ENCODE peak calls at places on chromosomes 4 and X, in five cellular contexts. A, H, V, C and X are unnamed samples.

GRCh38 chr4:184845367-184846011 is 19.7 kb upstream of the ACSL1 start:
- DNase-seq in A (no peak), H (no peak), V (no peak), C (no peak), X (no peak)

GRCh38 chr4:155906554-155907247 is 3.2 kb downstream of the TDO2 start:
- DNase-seq in A (peak), H (no peak), V (no peak), C (no peak), X (no peak)

GRCh38 chr4:125198916-125199315 is 115.8 kb upstream of the FAT4 start:
- DNase-seq in A (no peak), H (no peak), V (no peak), C (no peak), X (no peak)

GRCh38 chr4:15116509-15117079 is 114.3 kb downstream of the CPEB2 start:
- DNase-seq in A (no peak), H (no peak), V (no peak), C (no peak), X (no peak)

GRCh38 chrX:132023117-132023895 is at the start of gene STK26:
- DNase-seq in A (peak), H (peak), V (peak), C (peak), X (peak)

GRCh38 chr4:121073672-121074386 is 1.5 kb upstream of the NDNF start:
- DNase-seq in A (no peak), H (peak), V (no peak), C (no peak), X (no peak)

GRCh38 chr4:81135501-81135900 is 79.5 kb downstream of the PRKG2 start:
- DNase-seq in A (no peak), H (no peak), V (no peak), C (no peak), X (no peak)

GRCh38 chrX:44306336-44306735 is 37.1 kb downstream of the EFHC2 start:
- DNase-seq in A (no peak), H (no peak), V (no peak), C (no peak), X (no peak)

GRCh38 chr4:166257891-166258290 is 384.9 kb downstream of the TLL1 start:
- DNase-seq in A (no peak), H (no peak), V (no peak), C (no peak), X (no peak)

GRCh38 chr4:37392540-37393255 is 148.2 kb downstream of the NWD2 start:
- DNase-seq in A (no peak), H (no peak), V (peak), C (no peak), X (no peak)

GRCh38 chr4:79598801-79599200 is 190.8 kb upstream of the GK2 start:
- DNase-seq in A (no peak), H (no peak), V (no peak), C (no peak), X (no peak)

GRCh38 chr4:110669663-110670062 is 46.8 kb upstream of the PITX2 start:
- DNase-seq in A (no peak), H (no peak), V (no peak), C (no peak), X (no peak)

GRCh38 chr4:114535725-114536124 is 62.9 kb upstream of the UGT8 start:
- DNase-seq in A (no peak), H (no peak), V (no peak), C (no peak), X (no peak)

GRCh38 chr4:15413623-15414019 is 14.2 kb upstream of the C1QTNF7 start:
- DNase-seq in A (no peak), H (no peak), V (no peak), C (no peak), X (no peak)

GRCh38 chr4:153282023-153282422 is 62.5 kb upstream of the MND1 start:
- DNase-seq in A (no peak), H (no peak), V (no peak), C (no peak), X (no peak)

GRCh38 chr4:184949020-184949419 is 69.3 kb upstream of the HELT start:
- DNase-seq in A (no peak), H (no peak), V (no peak), C (no peak), X (peak)

GRCh38 chr4:175035907-175036306 is 117.7 kb downstream of the ADAM29 start:
- DNase-seq in A (no peak), H (no peak), V (no peak), C (no peak), X (no peak)

GRCh38 chr4:93317571-93317970 is 511.0 kb upstream of the ATOH1 start:
- DNase-seq in A (no peak), H (no peak), V (no peak), C (no peak), X (no peak)

GRCh38 chrX:49039598-49040375 is 3.4 kb downstream of the TFE3 start:
- DNase-seq in A (peak), H (peak), V (peak), C (peak), X (peak)

GRCh38 chrX:128897611-128898010 is 625.7 kb downstream of the SMARCA1 start:
- DNase-seq in A (no peak), H (no peak), V (no peak), C (no peak), X (no peak)